ENCODE peak calls at places on chromosomes 13 and 19, in seven cellular contexts. D is EL; W is bronchial epithelial cell; O is central memory CD4-positive, alpha-beta T cell; F is RWPE1; X is GM03348; G is activated naive CD4-positive, alpha-beta T cell treated with anti-CD3 and anti-CD28 coated beads for 36 hours. I is an unnamed sample.

GRCh38 chr19:29188289-29188688 is 24.7 kb downstream of the UQCRFS1 start:
- DNase-seq in X (no peak), F (no peak), O (no peak), D (no peak), W (no peak), G (no peak), I (no peak)

GRCh38 chr13:48576448-48576993 is 43.6 kb upstream of the RCBTB2 start:
- DNase-seq in F (no peak), O (no peak), G (no peak), W (no peak), D (no peak), X (no peak), I (no peak)

GRCh38 chr13:100602472-100603142 is 14.0 kb upstream of the GGACT start:
- DNase-seq in X (no peak), F (no peak), W (no peak), G (no peak), O (no peak), D (no peak), I (no peak)

GRCh38 chr13:56622840-56623239 is 517.9 kb upstream of the PRR20A start:
- DNase-seq in X (no peak), O (no peak), F (no peak), G (no peak), D (no peak), W (no peak), I (no peak)

GRCh38 chr13:99572131-99572530 is 70.9 kb downstream of the TM9SF2 start:
- DNase-seq in X (peak), F (no peak), G (no peak), O (no peak), D (no peak), W (no peak), I (no peak)

GRCh38 chr13:29684441-29684840 is 89.0 kb upstream of the SLC7A1 start:
- DNase-seq in D (peak), G (no peak), O (no peak), W (peak), F (peak), X (peak), I (no peak)

GRCh38 chr13:41136396-41137031 is 3.9 kb upstream of the KBTBD6 start:
- DNase-seq in G (no peak), F (no peak), O (no peak), W (no peak), X (no peak), D (no peak), I (no peak)

GRCh38 chr19:45528149-45528743 is 21.0 kb downstream of the VASP start:
- DNase-seq in F (peak), W (peak), G (no peak), X (no peak), O (no peak), D (no peak), I (no peak)

GRCh38 chr19:49366110-49366509 is 2.4 kb downstream of the DKKL1 start:
- DNase-seq in O (no peak), W (no peak), G (no peak), D (no peak), F (no peak), X (no peak), I (peak)

GRCh38 chr19:17111766-17112165 is 36.2 kb downstream of the MYO9B start:
- DNase-seq in G (no peak), X (no peak), F (no peak), D (no peak), W (no peak), O (no peak), I (no peak)

GRCh38 chr13:99484405-99484981 is 16.8 kb upstream of the TM9SF2 start:
- DNase-seq in D (no peak), G (no peak), X (peak), F (no peak), W (peak), O (no peak), I (no peak)

GRCh38 chr19:6475321-6476108 is 6.1 kb downstream of the DENND1C start:
- DNase-seq in O (no peak), G (no peak), X (no peak), F (no peak), D (no peak), W (no peak), I (no peak)

GRCh38 chr13:40447857-40448256 is 218.6 kb downstream of the FOXO1 start:
- DNase-seq in G (no peak), D (no peak), O (no peak), X (no peak), F (no peak), W (no peak), I (no peak)

GRCh38 chr19:32837531-32837930 is 32.0 kb downstream of the SLC7A9 start:
- DNase-seq in W (no peak), G (no peak), D (no peak), O (no peak), X (no peak), F (no peak), I (no peak)

GRCh38 chr13:35349052-35349451 is 127.4 kb downstream of the MAB21L1 start:
- DNase-seq in O (no peak), F (no peak), D (no peak), X (no peak), W (no peak), G (no peak), I (no peak)

I was measured in RPMI8226.